ENCODE peak calls at places on chromosomes 6 and 20, in nine cellular contexts. One of them, this sample, is unnamed.

GRCh38 chr6:47349931-47350330 is 40.2 kb upstream of the TNFRSF21 start:
- DNase-seq in heart left ventricle: no peak
- DNase-seq in GM23338: no peak
- DNase-seq in cardiac fibroblast: no peak
- DNase-seq in psoas muscle: no peak
- DNase-seq in prostate gland: no peak
- DNase-seq in choroid plexus epithelial cell: no peak
- DNase-seq in stomach: no peak
- DNase-seq in heart right ventricle: no peak
- DNase-seq in this sample: no peak

GRCh38 chr6:22667855-22668254 is 98.5 kb downstream of the HDGFL1 start:
- DNase-seq in heart left ventricle: no peak
- DNase-seq in GM23338: no peak
- DNase-seq in cardiac fibroblast: no peak
- DNase-seq in psoas muscle: no peak
- DNase-seq in prostate gland: no peak
- DNase-seq in choroid plexus epithelial cell: no peak
- DNase-seq in stomach: no peak
- DNase-seq in heart right ventricle: no peak
- DNase-seq in this sample: no peak

GRCh38 chr6:18720075-18720474 is 332.9 kb downstream of the RNF144B start:
- DNase-seq in heart left ventricle: no peak
- DNase-seq in GM23338: no peak
- DNase-seq in cardiac fibroblast: no peak
- DNase-seq in psoas muscle: no peak
- DNase-seq in prostate gland: no peak
- DNase-seq in choroid plexus epithelial cell: no peak
- DNase-seq in stomach: no peak
- DNase-seq in heart right ventricle: no peak
- DNase-seq in this sample: no peak

GRCh38 chr6:14079433-14079832 is 38.1 kb upstream of the CD83 start:
- DNase-seq in heart left ventricle: peak
- DNase-seq in GM23338: no peak
- DNase-seq in cardiac fibroblast: peak
- DNase-seq in psoas muscle: no peak
- DNase-seq in prostate gland: no peak
- DNase-seq in choroid plexus epithelial cell: peak
- DNase-seq in stomach: no peak
- DNase-seq in heart right ventricle: no peak
- DNase-seq in this sample: no peak

GRCh38 chr6:169082817-169083540 is 170.7 kb downstream of the THBS2 start:
- DNase-seq in heart left ventricle: no peak
- DNase-seq in GM23338: no peak
- DNase-seq in cardiac fibroblast: no peak
- DNase-seq in psoas muscle: no peak
- DNase-seq in prostate gland: no peak
- DNase-seq in choroid plexus epithelial cell: no peak
- DNase-seq in stomach: no peak
- DNase-seq in heart right ventricle: no peak
- DNase-seq in this sample: no peak

GRCh38 chr20:57586370-57586793 is 25.5 kb downstream of the PCK1 start:
- DNase-seq in heart left ventricle: no peak
- DNase-seq in GM23338: no peak
- DNase-seq in cardiac fibroblast: no peak
- DNase-seq in psoas muscle: no peak
- DNase-seq in prostate gland: no peak
- DNase-seq in choroid plexus epithelial cell: no peak
- DNase-seq in stomach: no peak
- DNase-seq in heart right ventricle: no peak
- DNase-seq in this sample: no peak

GRCh38 chr20:50683570-50683969 is 7.8 kb downstream of the RIPOR3 start:
- DNase-seq in heart left ventricle: no peak
- DNase-seq in GM23338: no peak
- DNase-seq in cardiac fibroblast: no peak
- DNase-seq in psoas muscle: no peak
- DNase-seq in prostate gland: no peak
- DNase-seq in choroid plexus epithelial cell: no peak
- DNase-seq in stomach: no peak
- DNase-seq in heart right ventricle: no peak
- DNase-seq in this sample: no peak

GRCh38 chr20:20134941-20135572 is 82.7 kb downstream of the CFAP61 start:
- DNase-seq in heart left ventricle: no peak
- DNase-seq in GM23338: no peak
- DNase-seq in cardiac fibroblast: no peak
- DNase-seq in psoas muscle: no peak
- DNase-seq in prostate gland: no peak
- DNase-seq in choroid plexus epithelial cell: no peak
- DNase-seq in stomach: no peak
- DNase-seq in heart right ventricle: no peak
- DNase-seq in this sample: no peak

GRCh38 chr20:22394583-22394982 is 189.8 kb downstream of the FOXA2 start:
- DNase-seq in heart left ventricle: no peak
- DNase-seq in GM23338: no peak
- DNase-seq in cardiac fibroblast: no peak
- DNase-seq in psoas muscle: no peak
- DNase-seq in prostate gland: no peak
- DNase-seq in choroid plexus epithelial cell: no peak
- DNase-seq in stomach: no peak
- DNase-seq in heart right ventricle: no peak
- DNase-seq in this sample: no peak

GRCh38 chr6:71608646-71609045 is 277.7 kb upstream of the RIMS1 start:
- DNase-seq in heart left ventricle: no peak
- DNase-seq in GM23338: no peak
- DNase-seq in cardiac fibroblast: peak
- DNase-seq in psoas muscle: no peak
- DNase-seq in prostate gland: no peak
- DNase-seq in choroid plexus epithelial cell: no peak
- DNase-seq in stomach: no peak
- DNase-seq in heart right ventricle: no peak
- DNase-seq in this sample: no peak

GRCh38 chr6:7135755-7136154 is 28.0 kb downstream of the RREB1 start:
- DNase-seq in heart left ventricle: no peak
- DNase-seq in GM23338: no peak
- DNase-seq in cardiac fibroblast: no peak
- DNase-seq in psoas muscle: no peak
- DNase-seq in prostate gland: no peak
- DNase-seq in choroid plexus epithelial cell: no peak
- DNase-seq in stomach: no peak
- DNase-seq in heart right ventricle: no peak
- DNase-seq in this sample: peak

GRCh38 chr20:6744805-6745204 is 22.7 kb upstream of the BMP2 start:
- DNase-seq in heart left ventricle: no peak
- DNase-seq in GM23338: no peak
- DNase-seq in cardiac fibroblast: peak
- DNase-seq in psoas muscle: no peak
- DNase-seq in prostate gland: no peak
- DNase-seq in choroid plexus epithelial cell: peak
- DNase-seq in stomach: no peak
- DNase-seq in heart right ventricle: no peak
- DNase-seq in this sample: no peak

GRCh38 chr6:11785449-11785951 is 6.9 kb upstream of the ADTRP start:
- DNase-seq in heart left ventricle: no peak
- DNase-seq in GM23338: no peak
- DNase-seq in cardiac fibroblast: no peak
- DNase-seq in psoas muscle: no peak
- DNase-seq in prostate gland: peak
- DNase-seq in choroid plexus epithelial cell: no peak
- DNase-seq in stomach: no peak
- DNase-seq in heart right ventricle: no peak
- DNase-seq in this sample: peak

DNA sequence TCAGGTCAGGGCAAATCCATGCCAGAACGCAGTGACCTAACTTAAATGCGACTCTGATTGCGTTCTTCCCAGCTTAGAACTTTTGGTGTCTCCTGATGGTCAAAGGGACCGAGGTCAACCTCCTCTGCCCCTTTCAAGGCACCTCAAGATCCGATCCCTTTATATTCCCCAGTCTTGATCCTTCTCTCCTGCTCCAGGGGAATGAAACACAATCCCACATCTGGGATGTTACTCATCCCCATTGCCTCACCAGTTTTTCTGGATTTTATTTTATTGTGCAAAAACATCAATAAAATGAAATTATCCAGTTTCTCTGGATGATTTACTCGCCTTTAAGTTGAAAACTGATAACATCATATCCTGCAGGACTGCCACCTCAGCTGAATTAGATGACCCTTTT is 43.9 kb downstream of the IRAK1BP1 start:
- DNase-seq in heart left ventricle: no peak
- DNase-seq in GM23338: no peak
- DNase-seq in cardiac fibroblast: no peak
- DNase-seq in psoas muscle: no peak
- DNase-seq in prostate gland: no peak
- DNase-seq in choroid plexus epithelial cell: no peak
- DNase-seq in stomach: no peak
- DNase-seq in heart right ventricle: no peak
- DNase-seq in this sample: no peak
- H3K4me3 ChIP-seq in heart left ventricle: peak
- H3K4me3 ChIP-seq in GM23338: peak
- H3K4me3 ChIP-seq in cardiac fibroblast: no peak
- H3K4me3 ChIP-seq in psoas muscle: peak
- H3K4me3 ChIP-seq in prostate gland: no peak
- H3K4me3 ChIP-seq in choroid plexus epithelial cell: peak
- H3K4me3 ChIP-seq in stomach: peak
- H3K4me3 ChIP-seq in heart right ventricle: no peak
- H3K4me3 ChIP-seq in this sample: no peak

GRCh38 chr6:97958143-97958542 is 675.1 kb upstream of the MMS22L start:
- DNase-seq in heart left ventricle: peak
- DNase-seq in GM23338: peak
- DNase-seq in cardiac fibroblast: no peak
- DNase-seq in psoas muscle: peak
- DNase-seq in prostate gland: no peak
- DNase-seq in choroid plexus epithelial cell: no peak
- DNase-seq in stomach: no peak
- DNase-seq in heart right ventricle: peak
- DNase-seq in this sample: no peak
- TF ChIP-seq CTCF in heart left ventricle: no peak
- TF ChIP-seq CTCF in GM23338: peak
- TF ChIP-seq CTCF in cardiac fibroblast: no peak
- TF ChIP-seq CTCF in psoas muscle: no peak
- TF ChIP-seq CTCF in prostate gland: no peak
- TF ChIP-seq CTCF in choroid plexus epithelial cell: no peak
- TF ChIP-seq CTCF in stomach: no peak
- TF ChIP-seq CTCF in heart right ventricle: no peak
- TF ChIP-seq CTCF in this sample: no peak

DNA sequence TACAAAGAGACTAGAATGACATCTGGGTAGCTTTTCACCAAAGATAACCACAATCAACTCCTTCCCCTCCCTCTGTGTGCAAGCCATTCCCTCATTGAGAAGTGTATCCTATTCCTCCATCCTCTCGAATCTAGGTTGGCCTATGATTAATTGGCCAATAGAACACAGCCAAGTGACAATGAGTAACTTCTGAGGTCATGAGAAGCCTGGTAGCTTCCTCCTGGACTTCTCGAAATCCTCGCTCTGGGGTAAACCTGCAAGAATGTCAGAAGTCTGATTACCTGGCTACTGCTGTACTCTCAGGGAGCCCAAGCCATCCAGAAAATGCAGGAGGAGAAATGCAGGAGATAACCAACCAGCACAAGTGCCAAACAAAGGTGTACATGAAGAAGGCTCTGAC is 13.1 kb downstream of the ARHGAP18 start:
- DNase-seq in heart left ventricle: no peak
- DNase-seq in GM23338: no peak
- DNase-seq in cardiac fibroblast: no peak
- DNase-seq in psoas muscle: no peak
- DNase-seq in prostate gland: no peak
- DNase-seq in choroid plexus epithelial cell: no peak
- DNase-seq in stomach: no peak
- DNase-seq in heart right ventricle: no peak
- DNase-seq in this sample: no peak
- H3K4me3 ChIP-seq in heart left ventricle: no peak
- H3K4me3 ChIP-seq in GM23338: no peak
- H3K4me3 ChIP-seq in cardiac fibroblast: no peak
- H3K4me3 ChIP-seq in psoas muscle: no peak
- H3K4me3 ChIP-seq in prostate gland: no peak
- H3K4me3 ChIP-seq in choroid plexus epithelial cell: no peak
- H3K4me3 ChIP-seq in stomach: no peak
- H3K4me3 ChIP-seq in heart right ventricle: no peak
- H3K4me3 ChIP-seq in this sample: no peak

GRCh38 chr6:122615409-122615808 is 5.2 kb downstream of the PKIB start:
- DNase-seq in heart left ventricle: no peak
- DNase-seq in GM23338: no peak
- DNase-seq in cardiac fibroblast: no peak
- DNase-seq in psoas muscle: no peak
- DNase-seq in prostate gland: no peak
- DNase-seq in choroid plexus epithelial cell: no peak
- DNase-seq in stomach: no peak
- DNase-seq in heart right ventricle: no peak
- DNase-seq in this sample: no peak

GRCh38 chr6:122614303-122614702 is 4.1 kb downstream of the PKIB start:
- DNase-seq in heart left ventricle: no peak
- DNase-seq in GM23338: no peak
- DNase-seq in cardiac fibroblast: no peak
- DNase-seq in psoas muscle: no peak
- DNase-seq in prostate gland: no peak
- DNase-seq in choroid plexus epithelial cell: no peak
- DNase-seq in stomach: no peak
- DNase-seq in heart right ventricle: no peak
- DNase-seq in this sample: no peak

GRCh38 chr6:122612838-122613237 is 2.6 kb downstream of the PKIB start:
- DNase-seq in heart left ventricle: no peak
- DNase-seq in GM23338: no peak
- DNase-seq in cardiac fibroblast: no peak
- DNase-seq in psoas muscle: no peak
- DNase-seq in prostate gland: no peak
- DNase-seq in choroid plexus epithelial cell: no peak
- DNase-seq in stomach: no peak
- DNase-seq in heart right ventricle: no peak
- DNase-seq in this sample: no peak

GRCh38 chr6:122610690-122611455 is 668 bp downstream of the PKIB start:
- DNase-seq in heart left ventricle: no peak
- DNase-seq in GM23338: peak
- DNase-seq in cardiac fibroblast: peak
- DNase-seq in psoas muscle: peak
- DNase-seq in prostate gland: peak
- DNase-seq in choroid plexus epithelial cell: peak
- DNase-seq in stomach: peak
- DNase-seq in heart right ventricle: peak
- DNase-seq in this sample: peak

DNA sequence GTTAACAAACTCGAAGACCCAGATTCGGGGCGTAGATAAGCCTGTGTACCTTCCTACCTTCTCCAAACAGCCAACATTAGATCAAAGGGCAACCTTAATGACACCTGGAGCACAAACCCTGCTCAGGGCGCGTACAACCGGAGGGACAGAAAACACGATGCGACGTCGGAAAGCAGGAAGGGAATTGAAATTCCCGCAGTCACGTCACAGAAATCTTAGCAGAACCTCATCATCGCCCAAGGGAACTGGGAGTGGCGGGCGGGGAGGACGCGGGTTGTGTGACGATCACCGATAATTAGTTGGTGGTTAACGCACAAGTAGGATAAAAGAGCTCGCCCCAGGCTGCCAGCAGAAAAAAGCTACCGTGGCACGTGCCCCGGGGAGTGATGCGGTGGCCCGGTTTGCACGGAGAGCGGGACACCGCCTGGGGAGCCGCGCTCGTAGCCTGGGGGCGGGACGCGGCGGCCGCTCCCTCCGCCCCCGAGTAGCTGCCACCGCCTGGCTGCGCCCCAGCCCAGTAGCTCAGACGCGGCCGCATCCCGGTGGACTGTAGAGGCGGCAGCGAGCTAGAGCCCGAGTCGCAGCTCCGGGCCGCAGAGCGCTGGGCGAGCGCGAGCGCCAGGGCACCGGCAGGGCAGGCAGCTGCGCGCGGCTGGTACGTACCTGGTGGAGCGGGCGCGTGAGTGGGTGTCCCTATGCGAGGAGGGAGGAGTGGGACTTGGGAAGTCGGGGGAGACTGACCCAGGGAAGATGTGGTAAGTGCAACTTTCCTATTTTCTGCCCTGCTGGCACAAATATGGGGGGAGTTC is at the start of gene PKIB:
- DNase-seq in heart left ventricle: peak
- DNase-seq in GM23338: peak
- DNase-seq in cardiac fibroblast: peak
- DNase-seq in psoas muscle: peak
- DNase-seq in prostate gland: peak
- DNase-seq in choroid plexus epithelial cell: peak
- DNase-seq in stomach: peak
- DNase-seq in heart right ventricle: peak
- DNase-seq in this sample: peak
- TF ChIP-seq CTCF in heart left ventricle: peak
- TF ChIP-seq CTCF in GM23338: peak
- TF ChIP-seq CTCF in cardiac fibroblast: peak
- TF ChIP-seq CTCF in psoas muscle: no peak
- TF ChIP-seq CTCF in prostate gland: peak
- TF ChIP-seq CTCF in choroid plexus epithelial cell: peak
- TF ChIP-seq CTCF in stomach: no peak
- TF ChIP-seq CTCF in heart right ventricle: peak
- TF ChIP-seq CTCF in this sample: no peak

This sample was measured in GM12865.